ENCODE peak calls at places on chromosome 11, in four cellular contexts. X, R, Y and Q are unnamed samples.

GRCh38 chr11:130816516-130816915 is 99.8 kb downstream of the SNX19 start:
- DNase-seq in X (no peak), R (no peak), Y (no peak), Q (no peak)

GRCh38 chr11:105181100-105181499 is 41.5 kb upstream of the CARD18 start:
- DNase-seq in Y (no peak), R (no peak), X (no peak), Q (peak; percentile 1)

GRCh38 chr11:6196396-6196795 is 2.6 kb upstream of the OR52W1 start:
- DNase-seq in X (no peak), Y (no peak), R (no peak), Q (no peak)

GRCh38 chr11:121198491-121198890 is 94.1 kb upstream of the SC5D start:
- DNase-seq in R (no peak), Y (no peak), X (no peak), Q (no peak)

GRCh38 chr11:118338637-118339061 is 3.9 kb downstream of the CD3D start:
- DNase-seq in R (no peak), X (peak; percentile 56), Y (peak; percentile 62), Q (peak; percentile 88)

GRCh38 chr11:116580828-116581227 is 192.0 kb downstream of the BUD13 start:
- DNase-seq in X (no peak), Y (no peak), R (no peak), Q (no peak)

GRCh38 chr11:2662024-2662312 is 37.8 kb downstream of the KCNQ1OT1 start:
- DNase-seq in X (no peak), Y (no peak), R (no peak), Q (no peak)

GRCh38 chr11:78131956-78132355 is 7.5 kb downstream of the ALG8 start:
- DNase-seq in Y (no peak), X (no peak), R (no peak), Q (no peak)

GRCh38 chr11:58059011-58059358 is 28.2 kb downstream of the OR6Q1 start:
- DNase-seq in Y (no peak), X (no peak), R (no peak), Q (no peak)

GRCh38 chr11:304915-305833 is 2.4 kb upstream of the IFITM2 start:
- DNase-seq in R (no peak), Y (peak; percentile 63), X (peak; percentile 74), Q (peak; percentile 85)

GRCh38 chr11:16912607-16913006 is 101.6 kb downstream of the PLEKHA7 start:
- DNase-seq in Y (no peak), X (no peak), R (peak; percentile 47), Q (no peak)

GRCh38 chr11:66479741-66480115 is 506 bp upstream of the DPP3 start:
- DNase-seq in X (no peak), Y (no peak), R (no peak), Q (no peak)

GRCh38 chr11:64019106-64020031 is 16.4 kb upstream of the FLRT1 start:
- DNase-seq in Y (no peak), X (no peak), R (no peak), Q (no peak)

GRCh38 chr11:65867284-65868071 is 5.1 kb downstream of the EFEMP2 start:
- DNase-seq in Y (peak; percentile 29), X (peak; percentile 61), R (no peak), Q (peak; percentile 65)

GRCh38 chr11:13962562-13963168 is at the start of gene SPON1:
- DNase-seq in X (no peak), Y (no peak), R (no peak), Q (no peak)

GRCh38 chr11:2092956-2093412 is 46.2 kb downstream of the IGF2 start:
- DNase-seq in R (no peak), Y (no peak), X (peak; percentile 78), Q (no peak)